ENCODE peak calls at places on chromosomes 12 and 14, in nine cellular contexts. H is AG04449; C is GM19239; M is tibial nerve; N is Caki2; D is head of caudate nucleus; P is activated CD4-positive, alpha-beta T cell treated with anti-CD3 and anti-CD28 coated beads, Interleukin-2, amount 50 U/mL, for 1 hour; B is T-helper 1 cell; V is NCI-H345. R is an unnamed sample.

GRCh38 chr14:56487090-56487667 is 92.4 kb upstream of the TMEM260 start:
- DNase-seq in M (no peak), H (no peak), N (no peak), D (no peak), V (no peak), P (no peak), B (no peak), C (no peak), R (no peak)

GRCh38 chr12:2057793-2058408 is 5.1 kb downstream of the CACNA1C start:
- DNase-seq in C (no peak), B (no peak), N (no peak), D (no peak), M (no peak), V (no peak), H (no peak), P (no peak), R (no peak)

GRCh38 chr14:39492267-39492666 is 60.0 kb upstream of the FBXO33 start:
- DNase-seq in D (no peak), C (no peak), B (no peak), P (no peak), V (no peak), H (peak), N (peak), M (no peak), R (no peak)

GRCh38 chr12:89183985-89184435 is 168.3 kb downstream of the DUSP6 start:
- DNase-seq in D (no peak), M (peak), B (no peak), N (no peak), V (no peak), C (no peak), H (no peak), P (no peak), R (no peak)

GRCh38 chr12:64801381-64801780 is 23.1 kb upstream of the TBC1D30 start:
- DNase-seq in N (no peak), C (no peak), P (no peak), V (no peak), M (no peak), H (no peak), B (no peak), D (no peak), R (no peak)

GRCh38 chr12:12986775-12987332 is 13.2 kb downstream of the HEBP1 start:
- DNase-seq in B (no peak), N (no peak), V (no peak), M (no peak), P (no peak), D (peak), H (no peak), C (no peak), R (no peak)

GRCh38 chr14:91896419-91896818 is 29.1 kb upstream of the TC2N start:
- DNase-seq in D (no peak), V (no peak), P (no peak), N (no peak), C (no peak), M (no peak), B (no peak), H (no peak), R (no peak)

GRCh38 chr14:88834883-88835431 is 10.5 kb downstream of the TTC8 start:
- DNase-seq in B (no peak), H (no peak), P (no peak), V (no peak), C (no peak), M (no peak), N (no peak), D (no peak), R (no peak)

GRCh38 chr12:74349925-74350324 is 187.7 kb upstream of the ATXN7L3B start:
- DNase-seq in D (no peak), V (no peak), M (peak), B (no peak), C (no peak), H (no peak), P (no peak), N (no peak), R (no peak)

GRCh38 chr14:76883437-76883836 is 57.2 kb downstream of the LRRC74A start:
- DNase-seq in P (no peak), V (no peak), C (no peak), D (no peak), N (no peak), H (no peak), B (no peak), M (no peak), R (no peak)

GRCh38 chr14:61472801-61473376 is 151.5 kb downstream of the PRKCH start:
- DNase-seq in M (no peak), B (peak), V (no peak), C (no peak), N (no peak), D (no peak), P (peak), H (no peak), R (no peak)

GRCh38 chr12:23431006-23431405 is 518.5 kb downstream of the SOX5 start:
- DNase-seq in H (no peak), C (no peak), P (no peak), V (no peak), N (peak), D (no peak), M (no peak), B (no peak), R (no peak)

GRCh38 chr12:62720661-62721330 is 214.2 kb downstream of the PPM1H start:
- DNase-seq in N (no peak), D (peak), M (peak), H (no peak), C (no peak), P (no peak), V (peak), B (no peak), R (peak)

GRCh38 chr14:61408498-61408897 is 87.1 kb downstream of the PRKCH start:
- DNase-seq in V (no peak), P (no peak), H (no peak), B (no peak), C (no peak), D (peak), M (no peak), N (no peak), R (no peak)

GRCh38 chr12:99600388-99600787 is 47.2 kb upstream of the GARIN6 start:
- DNase-seq in H (no peak), N (peak), P (no peak), V (peak), C (peak), M (no peak), D (no peak), B (no peak), R (peak)

GRCh38 chr14:92603309-92604257 is 90.0 kb downstream of the RIN3 start:
- DNase-seq in H (no peak), N (no peak), M (no peak), V (peak), P (peak), D (peak), B (peak), C (no peak), R (peak)

GRCh38 chr14:97851438-97851995 is 1054.3 kb downstream of the VRK1 start:
- DNase-seq in N (no peak), H (no peak), P (no peak), B (no peak), D (peak), C (no peak), M (no peak), V (peak), R (no peak)

GRCh38 chr14:105421723-105422615 is 2.3 kb downstream of the MTA1 start:
- DNase-seq in D (no peak), P (no peak), N (no peak), M (no peak), B (no peak), V (no peak), H (no peak), C (no peak), R (no peak)

GRCh38 chr12:65778268-65779090 is 45.8 kb upstream of the HMGA2 start:
- DNase-seq in B (no peak), V (no peak), M (no peak), C (no peak), P (no peak), H (no peak), N (peak), D (no peak), R (no peak)

GRCh38 chr12:625998-626397 is 37.2 kb downstream of the NINJ2 start:
- DNase-seq in P (no peak), H (no peak), D (no peak), C (no peak), N (no peak), B (no peak), M (no peak), V (no peak), R (no peak)

GRCh38 chr12:104863549-104863948 is 94.5 kb downstream of the SLC41A2 start:
- DNase-seq in B (no peak), V (no peak), P (no peak), H (no peak), M (no peak), N (no peak), C (no peak), D (no peak), R (no peak)

GRCh38 chr14:102772781-102773570 is 4.3 kb upstream of the TRAF3 start:
- DNase-seq in P (no peak), H (no peak), B (no peak), N (no peak), M (no peak), V (no peak), C (no peak), D (no peak), R (peak)

GRCh38 chr12:96034631-96035282 is 630 bp downstream of the LTA4H start:
- DNase-seq in C (no peak), P (peak), V (peak), B (no peak), M (peak), D (peak), N (peak), H (no peak), R (peak)

GRCh38 chr12:46627686-46628085 is 198.1 kb downstream of the SLC38A4 start:
- DNase-seq in C (no peak), H (no peak), V (no peak), B (no peak), N (peak), P (no peak), D (no peak), M (no peak), R (no peak)

GRCh38 chr14:100398044-100398443 is 74.9 kb downstream of the SLC25A47 start:
- DNase-seq in V (no peak), D (no peak), H (no peak), M (no peak), N (peak), P (no peak), C (no peak), B (no peak), R (no peak)

GRCh38 chr12:75666126-75666979 is 154.9 kb upstream of the KRR1 start:
- DNase-seq in N (no peak), D (no peak), H (no peak), M (no peak), B (no peak), P (no peak), V (no peak), C (no peak), R (no peak)

GRCh38 chr12:6824962-6825381 is 3.2 kb upstream of the P3H3 start:
- DNase-seq in C (no peak), P (no peak), B (no peak), D (no peak), M (no peak), N (no peak), V (no peak), H (no peak), R (peak)

GRCh38 chr12:6343518-6343917 is 1.6 kb upstream of the TNFRSF1A start:
- DNase-seq in N (no peak), D (no peak), C (no peak), H (no peak), V (no peak), P (no peak), B (no peak), M (no peak), R (no peak)

GRCh38 chr14:30162066-30162465 is 234.4 kb upstream of the PRKD1 start:
- DNase-seq in M (no peak), B (no peak), P (no peak), V (no peak), D (no peak), N (no peak), H (no peak), C (no peak), R (no peak)

GRCh38 chr12:104953323-104953722 is 4.8 kb downstream of the SLC41A2 start:
- DNase-seq in D (no peak), P (no peak), B (no peak), M (no peak), C (no peak), V (no peak), H (no peak), N (peak), R (no peak)

GRCh38 chr12:88746386-88746785 is 166.1 kb upstream of the KITLG start:
- DNase-seq in H (no peak), P (no peak), N (no peak), V (no peak), D (no peak), M (no peak), C (no peak), B (no peak), R (no peak)

GRCh38 chr14:24417832-24418491 is 11.5 kb downstream of the CBLN3 start:
- DNase-seq in C (no peak), M (no peak), N (no peak), B (no peak), H (no peak), D (no peak), V (no peak), P (no peak), R (no peak)

GRCh38 chr14:65832431-65833253 is 420.1 kb downstream of the FUT8 start:
- DNase-seq in D (no peak), C (no peak), P (no peak), M (peak), B (no peak), V (no peak), N (peak), H (no peak), R (no peak)

GRCh38 chr14:59305231-59305630 is 116.8 kb downstream of the DAAM1 start:
- DNase-seq in P (no peak), D (peak), H (no peak), N (no peak), C (no peak), M (no peak), B (no peak), V (no peak), R (no peak)

GRCh38 chr12:113145720-113146551 is 3.6 kb upstream of the CFAP73 start:
- DNase-seq in V (no peak), D (no peak), P (no peak), N (no peak), M (no peak), C (no peak), H (no peak), B (no peak), R (no peak)

R was measured in NCI-H146.